ENCODE peak calls at places on chromosomes 11 and 22, in six cellular contexts. O, X, J, D, W and U are unnamed samples.

GRCh38 chr11:70128435-70128906 is 50.4 kb downstream of the ANO1 start:
- DNase-seq in O (peak), X (no peak), J (no peak), D (peak), W (no peak), U (no peak)

GRCh38 chr11:68938816-68939582 is 35.3 kb downstream of the IGHMBP2 start:
- DNase-seq in O (no peak), X (no peak), J (no peak), D (no peak), W (no peak), U (no peak)

GRCh38 chr11:126744699-126745098 is 255.9 kb downstream of the KIRREL3 start:
- DNase-seq in O (no peak), X (no peak), J (no peak), D (no peak), W (no peak), U (no peak)

GRCh38 chr22:38462960-38463784 is 4.7 kb upstream of the KDELR3 start:
- DNase-seq in O (peak), X (no peak), J (peak), D (no peak), W (peak), U (no peak)

GRCh38 chr22:36377022-36377631 is 10.6 kb downstream of the MYH9 start:
- DNase-seq in O (no peak), X (peak), J (no peak), D (no peak), W (no peak), U (no peak)

GRCh38 chr11:130964393-130964792 is 48.1 kb upstream of the SNX19 start:
- DNase-seq in O (no peak), X (no peak), J (no peak), D (no peak), W (no peak), U (no peak)

GRCh38 chr22:40583058-40583741 is 53.3 kb downstream of the MRTFA start:
- DNase-seq in O (no peak), X (no peak), J (no peak), D (no peak), W (no peak), U (no peak)

GRCh38 chr11:130606781-130607511 is 158.5 kb downstream of the ADAMTS15 start:
- DNase-seq in O (no peak), X (no peak), J (no peak), D (no peak), W (peak), U (no peak)

GRCh38 chr11:118437736-118438125 is 1.4 kb downstream of the KMT2A start:
- DNase-seq in O (peak), X (peak), J (peak), D (no peak), W (peak), U (no peak)

GRCh38 chr22:50415426-50415825 is 59.4 kb downstream of the SBF1 start:
- DNase-seq in O (no peak), X (no peak), J (no peak), D (no peak), W (no peak), U (no peak)

GRCh38 chr22:19260194-19260593 is 31.3 kb downstream of the CLTCL1 start:
- DNase-seq in O (no peak), X (no peak), J (no peak), D (no peak), W (no peak), U (no peak)

GRCh38 chr11:2379471-2380174 is 2.5 kb downstream of the CD81 start:
- DNase-seq in O (no peak), X (no peak), J (no peak), D (no peak), W (peak), U (no peak)

GRCh38 chr11:102453286-102453797 is 777 bp upstream of the TMEM123 start:
- DNase-seq in O (peak), X (no peak), J (no peak), D (no peak), W (peak), U (no peak)

GRCh38 chr11:122872046-122872445 is 10.5 kb upstream of the JHY start:
- DNase-seq in O (no peak), X (no peak), J (no peak), D (no peak), W (no peak), U (no peak)

GRCh38 chr22:44393066-44393465 is 80.3 kb upstream of the SHISAL1 start:
- DNase-seq in O (peak), X (no peak), J (no peak), D (no peak), W (peak), U (no peak)

GRCh38 chr22:37291559-37292298 is 9.4 kb downstream of the CYTH4 start:
- DNase-seq in O (no peak), X (no peak), J (no peak), D (no peak), W (no peak), U (no peak)

GRCh38 chr22:46370584-46371373 is 35.3 kb downstream of the TRMU start:
- DNase-seq in O (no peak), X (peak), J (peak), D (no peak), W (no peak), U (peak)

GRCh38 chr22:28923826-28924732 is 40.7 kb downstream of the ZNRF3 start:
- DNase-seq in O (no peak), X (peak), J (no peak), D (no peak), W (no peak), U (no peak)

GRCh38 chr11:128587415-128587814 is at the start of gene ETS1:
- DNase-seq in O (no peak), X (no peak), J (no peak), D (peak), W (no peak), U (no peak)